ENCODE peak calls at places on chromosome 13, in six cellular contexts. One of them, this sample, is unnamed.

GRCh38 chr13:82636119-82636518 is 1246.2 kb downstream of the SLITRK1 start:
- DNase-seq in epithelial cell of prostate: peak
- DNase-seq in ecto neural progenitor cell: no peak
- DNase-seq in heart left ventricle: no peak
- DNase-seq in fibroblast of pulmonary artery: peak
- DNase-seq in esophagus squamous epithelium: no peak
- DNase-seq in this sample: no peak

GRCh38 chr13:53250272-53250875 is 221.8 kb downstream of the OLFM4 start:
- DNase-seq in epithelial cell of prostate: peak
- DNase-seq in ecto neural progenitor cell: no peak
- DNase-seq in heart left ventricle: peak
- DNase-seq in fibroblast of pulmonary artery: peak
- DNase-seq in esophagus squamous epithelium: no peak
- DNase-seq in this sample: peak

GRCh38 chr13:26656919-26657318 is 99.4 kb downstream of the WASF3 start:
- DNase-seq in epithelial cell of prostate: no peak
- DNase-seq in ecto neural progenitor cell: no peak
- DNase-seq in heart left ventricle: no peak
- DNase-seq in fibroblast of pulmonary artery: peak
- DNase-seq in esophagus squamous epithelium: no peak
- DNase-seq in this sample: peak

GRCh38 chr13:110565296-110565695 is 3.8 kb upstream of the RAB20 start:
- DNase-seq in epithelial cell of prostate: no peak
- DNase-seq in ecto neural progenitor cell: no peak
- DNase-seq in heart left ventricle: no peak
- DNase-seq in fibroblast of pulmonary artery: no peak
- DNase-seq in esophagus squamous epithelium: no peak
- DNase-seq in this sample: no peak

GRCh38 chr13:112885782-112886268 is 83.2 kb upstream of the MCF2L start:
- DNase-seq in epithelial cell of prostate: peak
- DNase-seq in ecto neural progenitor cell: peak
- DNase-seq in heart left ventricle: peak
- DNase-seq in fibroblast of pulmonary artery: peak
- DNase-seq in esophagus squamous epithelium: no peak
- DNase-seq in this sample: peak

GRCh38 chr13:32824061-32824460 is 192.2 kb upstream of the KL start:
- DNase-seq in epithelial cell of prostate: no peak
- DNase-seq in ecto neural progenitor cell: no peak
- DNase-seq in heart left ventricle: no peak
- DNase-seq in fibroblast of pulmonary artery: no peak
- DNase-seq in esophagus squamous epithelium: no peak
- DNase-seq in this sample: no peak

GRCh38 chr13:66984241-66984640 is 245.9 kb downstream of the PCDH9 start:
- DNase-seq in epithelial cell of prostate: no peak
- DNase-seq in ecto neural progenitor cell: no peak
- DNase-seq in heart left ventricle: no peak
- DNase-seq in fibroblast of pulmonary artery: peak
- DNase-seq in esophagus squamous epithelium: no peak
- DNase-seq in this sample: peak

GRCh38 chr13:110409581-110409992 is 102.5 kb downstream of the COL4A2 start:
- DNase-seq in epithelial cell of prostate: no peak
- DNase-seq in ecto neural progenitor cell: no peak
- DNase-seq in heart left ventricle: peak
- DNase-seq in fibroblast of pulmonary artery: peak
- DNase-seq in esophagus squamous epithelium: no peak
- DNase-seq in this sample: no peak

GRCh38 chr13:32829269-32829668 is 187.0 kb upstream of the KL start:
- DNase-seq in epithelial cell of prostate: no peak
- DNase-seq in ecto neural progenitor cell: no peak
- DNase-seq in heart left ventricle: no peak
- DNase-seq in fibroblast of pulmonary artery: no peak
- DNase-seq in esophagus squamous epithelium: no peak
- DNase-seq in this sample: no peak

GRCh38 chr13:99922631-99923404 is 48.7 kb downstream of the ZIC5 start:
- DNase-seq in epithelial cell of prostate: no peak
- DNase-seq in ecto neural progenitor cell: no peak
- DNase-seq in heart left ventricle: no peak
- DNase-seq in fibroblast of pulmonary artery: no peak
- DNase-seq in esophagus squamous epithelium: no peak
- DNase-seq in this sample: no peak

GRCh38 chr13:44575741-44576395 is at the start of gene TSC22D1:
- DNase-seq in epithelial cell of prostate: no peak
- DNase-seq in ecto neural progenitor cell: peak
- DNase-seq in heart left ventricle: peak
- DNase-seq in fibroblast of pulmonary artery: peak
- DNase-seq in esophagus squamous epithelium: no peak
- DNase-seq in this sample: peak

GRCh38 chr13:101967216-101967615 is 434.6 kb downstream of the FGF14 start:
- DNase-seq in epithelial cell of prostate: no peak
- DNase-seq in ecto neural progenitor cell: no peak
- DNase-seq in heart left ventricle: no peak
- DNase-seq in fibroblast of pulmonary artery: no peak
- DNase-seq in esophagus squamous epithelium: no peak
- DNase-seq in this sample: no peak

GRCh38 chr13:75896271-75896670 is 260.1 kb downstream of the LMO7 start:
- DNase-seq in epithelial cell of prostate: no peak
- DNase-seq in ecto neural progenitor cell: no peak
- DNase-seq in heart left ventricle: no peak
- DNase-seq in fibroblast of pulmonary artery: no peak
- DNase-seq in esophagus squamous epithelium: no peak
- DNase-seq in this sample: no peak

GRCh38 chr13:100789481-100789880 is 114.9 kb upstream of the TMTC4 start:
- DNase-seq in epithelial cell of prostate: no peak
- DNase-seq in ecto neural progenitor cell: no peak
- DNase-seq in heart left ventricle: no peak
- DNase-seq in fibroblast of pulmonary artery: peak
- DNase-seq in esophagus squamous epithelium: no peak
- DNase-seq in this sample: peak

This sample was measured in skeletal muscle cell.